ENCODE peak calls at places on chromosomes 7 and 10, in eight cellular contexts. One of them, this sample, is unnamed. For H3K4me1, the result is how much of the 10 kb centered on the place peaks cover.

GRCh38 chr7:138892808-138893207 is 88.4 kb downstream of the KIAA1549 start:
- DNase-seq in Caco-2: no peak
- DNase-seq in mesendoderm: no peak
- DNase-seq in lower lobe of right lung: no peak
- DNase-seq in naive thymus-derived CD4-positive, alpha-beta T cell: no peak
- DNase-seq in colonic mucosa: no peak
- DNase-seq in MM.1S: no peak
- DNase-seq in sigmoid colon: no peak
- DNase-seq in this sample: no peak

GRCh38 chr7:96400001-96400400 is 78.1 kb upstream of the SLC25A13 start:
- DNase-seq in Caco-2: no peak
- DNase-seq in mesendoderm: no peak
- DNase-seq in lower lobe of right lung: no peak
- DNase-seq in naive thymus-derived CD4-positive, alpha-beta T cell: no peak
- DNase-seq in colonic mucosa: no peak
- DNase-seq in MM.1S: no peak
- DNase-seq in sigmoid colon: no peak
- DNase-seq in this sample: no peak

GRCh38 chr10:53223846-53224245 is 451.3 kb upstream of the MBL2 start:
- DNase-seq in Caco-2: no peak
- DNase-seq in mesendoderm: peak
- DNase-seq in lower lobe of right lung: no peak
- DNase-seq in naive thymus-derived CD4-positive, alpha-beta T cell: no peak
- DNase-seq in colonic mucosa: no peak
- DNase-seq in MM.1S: no peak
- DNase-seq in sigmoid colon: no peak
- DNase-seq in this sample: no peak

GRCh38 chr7:120079022-120079421 is 194.0 kb upstream of the KCND2 start:
- DNase-seq in Caco-2: no peak
- DNase-seq in mesendoderm: no peak
- DNase-seq in lower lobe of right lung: no peak
- DNase-seq in naive thymus-derived CD4-positive, alpha-beta T cell: no peak
- DNase-seq in colonic mucosa: no peak
- DNase-seq in MM.1S: no peak
- DNase-seq in sigmoid colon: no peak
- DNase-seq in this sample: no peak

GRCh38 chr10:104317195-104318095 is 20.8 kb downstream of the ITPRIP start:
- DNase-seq in Caco-2: no peak
- DNase-seq in mesendoderm: peak
- DNase-seq in lower lobe of right lung: no peak
- DNase-seq in naive thymus-derived CD4-positive, alpha-beta T cell: no peak
- DNase-seq in colonic mucosa: no peak
- DNase-seq in MM.1S: no peak
- DNase-seq in sigmoid colon: peak
- DNase-seq in this sample: no peak

GRCh38 chr10:51425431-51425830 is 274.0 kb downstream of the CSTF2T start:
- DNase-seq in Caco-2: no peak
- DNase-seq in mesendoderm: no peak
- DNase-seq in lower lobe of right lung: no peak
- DNase-seq in naive thymus-derived CD4-positive, alpha-beta T cell: no peak
- DNase-seq in colonic mucosa: no peak
- DNase-seq in MM.1S: no peak
- DNase-seq in sigmoid colon: no peak
- DNase-seq in this sample: no peak

GRCh38 chr7:146781352-146782116 is 664.9 kb downstream of the CNTNAP2 start:
- DNase-seq in Caco-2: no peak
- DNase-seq in mesendoderm: peak
- DNase-seq in lower lobe of right lung: no peak
- DNase-seq in naive thymus-derived CD4-positive, alpha-beta T cell: no peak
- DNase-seq in colonic mucosa: no peak
- DNase-seq in MM.1S: no peak
- DNase-seq in sigmoid colon: no peak
- DNase-seq in this sample: no peak

GRCh38 chr7:87628780-87629569 is 777 bp downstream of the RUNDC3B start:
- DNase-seq in Caco-2: peak
- DNase-seq in mesendoderm: peak
- DNase-seq in lower lobe of right lung: peak
- DNase-seq in naive thymus-derived CD4-positive, alpha-beta T cell: peak
- DNase-seq in colonic mucosa: peak
- DNase-seq in MM.1S: peak
- DNase-seq in sigmoid colon: peak
- DNase-seq in this sample: no peak

GRCh38 chr7:124930173-124930623 is 573 bp upstream of the POT1 start:
- DNase-seq in Caco-2: no peak
- DNase-seq in mesendoderm: no peak
- DNase-seq in lower lobe of right lung: no peak
- DNase-seq in naive thymus-derived CD4-positive, alpha-beta T cell: no peak
- DNase-seq in colonic mucosa: no peak
- DNase-seq in MM.1S: no peak
- DNase-seq in sigmoid colon: no peak
- DNase-seq in this sample: no peak

GRCh38 chr7:23333671-23334246 is 34.6 kb downstream of the MALSU1 start:
- DNase-seq in Caco-2: no peak
- DNase-seq in mesendoderm: no peak
- DNase-seq in lower lobe of right lung: no peak
- DNase-seq in naive thymus-derived CD4-positive, alpha-beta T cell: no peak
- DNase-seq in colonic mucosa: no peak
- DNase-seq in MM.1S: no peak
- DNase-seq in sigmoid colon: no peak
- DNase-seq in this sample: no peak
- H3K4me3 ChIP-seq in Caco-2: no peak
- H3K4me3 ChIP-seq in mesendoderm: no peak
- H3K4me3 ChIP-seq in lower lobe of right lung: no peak
- H3K4me3 ChIP-seq in naive thymus-derived CD4-positive, alpha-beta T cell: no peak
- H3K4me3 ChIP-seq in colonic mucosa: no peak
- H3K4me3 ChIP-seq in MM.1S: no peak
- H3K4me3 ChIP-seq in sigmoid colon: no peak
- H3K4me3 ChIP-seq in this sample: no peak

GRCh38 chr7:15011289-15011688 is 108.7 kb upstream of the DGKB start:
- DNase-seq in Caco-2: no peak
- DNase-seq in mesendoderm: peak
- DNase-seq in lower lobe of right lung: no peak
- DNase-seq in naive thymus-derived CD4-positive, alpha-beta T cell: no peak
- DNase-seq in colonic mucosa: no peak
- DNase-seq in MM.1S: no peak
- DNase-seq in sigmoid colon: no peak
- DNase-seq in this sample: no peak
- H3K4me1 ChIP-seq in Caco-2: under half
- H3K4me1 ChIP-seq in mesendoderm: under half
- H3K4me1 ChIP-seq in lower lobe of right lung: under half
- H3K4me1 ChIP-seq in naive thymus-derived CD4-positive, alpha-beta T cell: under half
- H3K4me1 ChIP-seq in colonic mucosa: under half
- H3K4me1 ChIP-seq in MM.1S: under half
- H3K4me1 ChIP-seq in sigmoid colon: under half
- H3K4me1 ChIP-seq in this sample: under half

GRCh38 chr10:95908450-95908849 is 675 bp downstream of the CC2D2B start:
- DNase-seq in Caco-2: no peak
- DNase-seq in mesendoderm: no peak
- DNase-seq in lower lobe of right lung: no peak
- DNase-seq in naive thymus-derived CD4-positive, alpha-beta T cell: no peak
- DNase-seq in colonic mucosa: no peak
- DNase-seq in MM.1S: no peak
- DNase-seq in sigmoid colon: no peak
- DNase-seq in this sample: no peak
- H3K4me3 ChIP-seq in Caco-2: no peak
- H3K4me3 ChIP-seq in mesendoderm: no peak
- H3K4me3 ChIP-seq in lower lobe of right lung: peak
- H3K4me3 ChIP-seq in naive thymus-derived CD4-positive, alpha-beta T cell: peak
- H3K4me3 ChIP-seq in colonic mucosa: no peak
- H3K4me3 ChIP-seq in MM.1S: peak
- H3K4me3 ChIP-seq in sigmoid colon: peak
- H3K4me3 ChIP-seq in this sample: no peak

DNA sequence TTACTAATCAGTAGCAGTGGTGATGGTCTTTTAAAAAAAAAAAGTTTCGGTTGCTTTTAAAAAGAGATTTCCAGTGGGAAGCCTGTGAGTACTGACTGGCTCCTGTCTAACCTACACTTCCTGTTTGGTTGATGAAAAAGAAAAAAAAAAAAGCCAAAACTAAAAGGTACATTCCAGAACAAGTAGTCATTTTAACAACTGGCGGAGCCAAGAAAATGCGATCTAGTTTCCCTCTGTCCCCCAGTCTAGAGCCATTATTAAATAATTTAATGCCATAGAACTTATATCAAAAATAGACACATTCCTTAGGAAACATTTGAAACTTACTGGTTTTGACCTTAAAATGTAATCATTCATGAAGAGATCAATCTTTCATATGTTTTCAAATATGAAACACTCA is 254.2 kb upstream of the C7orf33 start:
- DNase-seq in Caco-2: no peak
- DNase-seq in mesendoderm: peak
- DNase-seq in lower lobe of right lung: no peak
- DNase-seq in naive thymus-derived CD4-positive, alpha-beta T cell: no peak
- DNase-seq in colonic mucosa: no peak
- DNase-seq in MM.1S: no peak
- DNase-seq in sigmoid colon: no peak
- DNase-seq in this sample: no peak
- H3K4me1 ChIP-seq in Caco-2: under half
- H3K4me1 ChIP-seq in mesendoderm: under half
- H3K4me1 ChIP-seq in lower lobe of right lung: under half
- H3K4me1 ChIP-seq in naive thymus-derived CD4-positive, alpha-beta T cell: under half
- H3K4me1 ChIP-seq in colonic mucosa: under half
- H3K4me1 ChIP-seq in MM.1S: under half
- H3K4me1 ChIP-seq in sigmoid colon: under half
- H3K4me1 ChIP-seq in this sample: under half

GRCh38 chr10:129055225-129055624 is 411.8 kb upstream of the MGMT start:
- DNase-seq in Caco-2: no peak
- DNase-seq in mesendoderm: no peak
- DNase-seq in lower lobe of right lung: no peak
- DNase-seq in naive thymus-derived CD4-positive, alpha-beta T cell: no peak
- DNase-seq in colonic mucosa: no peak
- DNase-seq in MM.1S: no peak
- DNase-seq in sigmoid colon: no peak
- DNase-seq in this sample: no peak

GRCh38 chr10:129055966-129056365 is 411.1 kb upstream of the MGMT start:
- DNase-seq in Caco-2: no peak
- DNase-seq in mesendoderm: no peak
- DNase-seq in lower lobe of right lung: no peak
- DNase-seq in naive thymus-derived CD4-positive, alpha-beta T cell: no peak
- DNase-seq in colonic mucosa: no peak
- DNase-seq in MM.1S: no peak
- DNase-seq in sigmoid colon: no peak
- DNase-seq in this sample: no peak

GRCh38 chr10:129057856-129058663 is 409.0 kb upstream of the MGMT start:
- DNase-seq in Caco-2: no peak
- DNase-seq in mesendoderm: no peak
- DNase-seq in lower lobe of right lung: no peak
- DNase-seq in naive thymus-derived CD4-positive, alpha-beta T cell: peak
- DNase-seq in colonic mucosa: no peak
- DNase-seq in MM.1S: peak
- DNase-seq in sigmoid colon: no peak
- DNase-seq in this sample: no peak

GRCh38 chr10:129058664-129059155 is 408.3 kb upstream of the MGMT start:
- DNase-seq in Caco-2: no peak
- DNase-seq in mesendoderm: no peak
- DNase-seq in lower lobe of right lung: no peak
- DNase-seq in naive thymus-derived CD4-positive, alpha-beta T cell: no peak
- DNase-seq in colonic mucosa: no peak
- DNase-seq in MM.1S: no peak
- DNase-seq in sigmoid colon: no peak
- DNase-seq in this sample: no peak

GRCh38 chr10:129056734-129057689 is 410.0 kb upstream of the MGMT start:
- DNase-seq in Caco-2: no peak
- DNase-seq in mesendoderm: no peak
- DNase-seq in lower lobe of right lung: no peak
- DNase-seq in naive thymus-derived CD4-positive, alpha-beta T cell: no peak
- DNase-seq in colonic mucosa: no peak
- DNase-seq in MM.1S: peak
- DNase-seq in sigmoid colon: no peak
- DNase-seq in this sample: peak
- H3K4me3 ChIP-seq in Caco-2: no peak
- H3K4me3 ChIP-seq in mesendoderm: no peak
- H3K4me3 ChIP-seq in lower lobe of right lung: no peak
- H3K4me3 ChIP-seq in naive thymus-derived CD4-positive, alpha-beta T cell: peak
- H3K4me3 ChIP-seq in colonic mucosa: no peak
- H3K4me3 ChIP-seq in MM.1S: peak
- H3K4me3 ChIP-seq in sigmoid colon: no peak
- H3K4me3 ChIP-seq in this sample: no peak